ENCODE peak calls at places on chromosomes 12 and 14, in nine cellular contexts. One of them, this sample, is unnamed.

GRCh38 chr12:51517800-51518199 is 73.2 kb upstream of the SCN8A start:
- DNase-seq in dorsolateral prefrontal cortex: no peak
- DNase-seq in heart left ventricle: no peak
- DNase-seq in neuronal stem cell: no peak
- DNase-seq in Panc1: no peak
- DNase-seq in BJ: no peak
- DNase-seq in lower leg skin: no peak
- DNase-seq in CD8-positive, alpha-beta T cell: no peak
- DNase-seq in astrocyte: no peak
- DNase-seq in this sample: no peak

GRCh38 chr12:47768323-47768811 is 4.7 kb upstream of the SLC48A1 start:
- DNase-seq in BJ: no peak
- DNase-seq in neuronal stem cell: no peak
- DNase-seq in Panc1: no peak
- DNase-seq in heart left ventricle: no peak
- DNase-seq in CD8-positive, alpha-beta T cell: no peak
- DNase-seq in lower leg skin: no peak
- DNase-seq in dorsolateral prefrontal cortex: no peak
- DNase-seq in astrocyte: peak
- DNase-seq in this sample: no peak

GRCh38 chr14:53247596-53248370 is 94.7 kb upstream of the DDHD1 start:
- DNase-seq in dorsolateral prefrontal cortex: no peak
- DNase-seq in heart left ventricle: no peak
- DNase-seq in CD8-positive, alpha-beta T cell: no peak
- DNase-seq in astrocyte: no peak
- DNase-seq in lower leg skin: no peak
- DNase-seq in neuronal stem cell: no peak
- DNase-seq in Panc1: no peak
- DNase-seq in BJ: no peak
- DNase-seq in this sample: no peak

GRCh38 chr12:116714175-116714574 is 23.7 kb downstream of the SPRING1 start:
- DNase-seq in CD8-positive, alpha-beta T cell: no peak
- DNase-seq in lower leg skin: no peak
- DNase-seq in dorsolateral prefrontal cortex: no peak
- DNase-seq in Panc1: no peak
- DNase-seq in BJ: no peak
- DNase-seq in heart left ventricle: no peak
- DNase-seq in neuronal stem cell: no peak
- DNase-seq in astrocyte: no peak
- DNase-seq in this sample: peak

GRCh38 chr12:51341259-51342007 is 5.0 kb downstream of the CELA1 start:
- DNase-seq in Panc1: peak
- DNase-seq in heart left ventricle: peak
- DNase-seq in lower leg skin: peak
- DNase-seq in CD8-positive, alpha-beta T cell: peak
- DNase-seq in neuronal stem cell: peak
- DNase-seq in BJ: peak
- DNase-seq in astrocyte: peak
- DNase-seq in dorsolateral prefrontal cortex: no peak
- DNase-seq in this sample: peak

GRCh38 chr12:21151184-21151583 is 20.2 kb downstream of the SLCO1B1 start:
- DNase-seq in lower leg skin: no peak
- DNase-seq in astrocyte: no peak
- DNase-seq in dorsolateral prefrontal cortex: no peak
- DNase-seq in Panc1: no peak
- DNase-seq in CD8-positive, alpha-beta T cell: no peak
- DNase-seq in neuronal stem cell: no peak
- DNase-seq in heart left ventricle: no peak
- DNase-seq in BJ: no peak
- DNase-seq in this sample: no peak

GRCh38 chr12:76252031-76252430 is 96.2 kb downstream of the BBS10 start:
- DNase-seq in lower leg skin: no peak
- DNase-seq in dorsolateral prefrontal cortex: no peak
- DNase-seq in astrocyte: no peak
- DNase-seq in CD8-positive, alpha-beta T cell: no peak
- DNase-seq in heart left ventricle: no peak
- DNase-seq in Panc1: no peak
- DNase-seq in BJ: no peak
- DNase-seq in neuronal stem cell: no peak
- DNase-seq in this sample: no peak

GRCh38 chr12:4734625-4735196 is 14.5 kb downstream of the GALNT8 start:
- DNase-seq in lower leg skin: no peak
- DNase-seq in dorsolateral prefrontal cortex: no peak
- DNase-seq in Panc1: no peak
- DNase-seq in neuronal stem cell: no peak
- DNase-seq in astrocyte: no peak
- DNase-seq in BJ: no peak
- DNase-seq in CD8-positive, alpha-beta T cell: no peak
- DNase-seq in heart left ventricle: no peak
- DNase-seq in this sample: no peak

GRCh38 chr14:75859746-75860145 is 122.0 kb downstream of the TGFB3 start:
- DNase-seq in heart left ventricle: no peak
- DNase-seq in CD8-positive, alpha-beta T cell: no peak
- DNase-seq in neuronal stem cell: no peak
- DNase-seq in BJ: no peak
- DNase-seq in dorsolateral prefrontal cortex: no peak
- DNase-seq in lower leg skin: no peak
- DNase-seq in Panc1: no peak
- DNase-seq in astrocyte: no peak
- DNase-seq in this sample: no peak

GRCh38 chr14:75864352-75864751 is 117.4 kb downstream of the TGFB3 start:
- DNase-seq in dorsolateral prefrontal cortex: no peak
- DNase-seq in heart left ventricle: no peak
- DNase-seq in astrocyte: peak
- DNase-seq in CD8-positive, alpha-beta T cell: no peak
- DNase-seq in neuronal stem cell: no peak
- DNase-seq in BJ: no peak
- DNase-seq in Panc1: no peak
- DNase-seq in lower leg skin: no peak
- DNase-seq in this sample: peak

GRCh38 chr14:75858375-75858774 is 123.4 kb downstream of the TGFB3 start:
- DNase-seq in BJ: no peak
- DNase-seq in neuronal stem cell: no peak
- DNase-seq in Panc1: no peak
- DNase-seq in astrocyte: no peak
- DNase-seq in dorsolateral prefrontal cortex: no peak
- DNase-seq in heart left ventricle: no peak
- DNase-seq in lower leg skin: no peak
- DNase-seq in CD8-positive, alpha-beta T cell: no peak
- DNase-seq in this sample: no peak

GRCh38 chr14:75860561-75861160 is 121.1 kb downstream of the TGFB3 start:
- DNase-seq in heart left ventricle: no peak
- DNase-seq in Panc1: no peak
- DNase-seq in CD8-positive, alpha-beta T cell: no peak
- DNase-seq in neuronal stem cell: no peak
- DNase-seq in BJ: no peak
- DNase-seq in lower leg skin: no peak
- DNase-seq in astrocyte: no peak
- DNase-seq in dorsolateral prefrontal cortex: no peak
- DNase-seq in this sample: no peak

DNA sequence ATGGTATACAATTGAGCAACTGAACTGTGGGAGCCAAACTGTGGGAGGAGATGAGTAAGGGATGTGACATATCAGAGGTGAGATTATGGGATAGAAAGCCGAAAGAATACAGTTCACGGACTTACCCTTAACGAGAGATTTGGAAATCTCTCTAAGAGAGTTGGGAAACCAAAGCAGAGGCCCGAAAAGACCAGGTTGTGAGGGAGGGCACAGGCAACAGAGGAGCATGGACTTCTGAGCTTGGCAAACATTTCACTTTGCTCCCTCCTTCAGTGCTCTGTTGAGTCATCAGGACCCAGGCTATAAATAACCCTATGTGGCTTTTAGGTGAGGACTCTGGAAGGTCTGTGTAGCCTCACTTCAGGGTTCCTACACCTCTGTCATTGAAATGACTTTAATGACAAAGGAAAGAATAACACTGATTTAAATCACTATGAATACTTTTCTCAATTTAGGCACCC is 120.6 kb downstream of the TGFB3 start:
- DNase-seq in lower leg skin: no peak
- DNase-seq in Panc1: no peak
- DNase-seq in neuronal stem cell: no peak
- DNase-seq in dorsolateral prefrontal cortex: no peak
- DNase-seq in heart left ventricle: no peak
- DNase-seq in CD8-positive, alpha-beta T cell: no peak
- DNase-seq in BJ: no peak
- DNase-seq in astrocyte: peak
- DNase-seq in this sample: peak
- H3K4me3 ChIP-seq in lower leg skin: no peak
- H3K4me3 ChIP-seq in Panc1: no peak
- H3K4me3 ChIP-seq in neuronal stem cell: no peak
- H3K4me3 ChIP-seq in dorsolateral prefrontal cortex: no peak
- H3K4me3 ChIP-seq in heart left ventricle: no peak
- H3K4me3 ChIP-seq in CD8-positive, alpha-beta T cell: no peak
- H3K4me3 ChIP-seq in BJ: no peak
- H3K4me3 ChIP-seq in astrocyte: no peak
- H3K4me3 ChIP-seq in this sample: no peak

GRCh38 chr12:48999371-49000131 is at the start of gene DDN:
- DNase-seq in Panc1: no peak
- DNase-seq in lower leg skin: no peak
- DNase-seq in astrocyte: no peak
- DNase-seq in neuronal stem cell: no peak
- DNase-seq in dorsolateral prefrontal cortex: no peak
- DNase-seq in heart left ventricle: no peak
- DNase-seq in BJ: no peak
- DNase-seq in CD8-positive, alpha-beta T cell: no peak
- DNase-seq in this sample: peak

GRCh38 chr12:48998497-48999353 is 450 bp downstream of the DDN start:
- DNase-seq in dorsolateral prefrontal cortex: no peak
- DNase-seq in lower leg skin: no peak
- DNase-seq in neuronal stem cell: no peak
- DNase-seq in BJ: no peak
- DNase-seq in astrocyte: no peak
- DNase-seq in Panc1: no peak
- DNase-seq in heart left ventricle: no peak
- DNase-seq in CD8-positive, alpha-beta T cell: no peak
- DNase-seq in this sample: peak

GRCh38 chr12:48997719-48998496 is 1.3 kb downstream of the DDN start:
- DNase-seq in heart left ventricle: no peak
- DNase-seq in BJ: no peak
- DNase-seq in lower leg skin: no peak
- DNase-seq in CD8-positive, alpha-beta T cell: no peak
- DNase-seq in Panc1: no peak
- DNase-seq in dorsolateral prefrontal cortex: no peak
- DNase-seq in neuronal stem cell: no peak
- DNase-seq in astrocyte: no peak
- DNase-seq in this sample: no peak

GRCh38 chr12:48995061-48995879 is 3.9 kb downstream of the DDN start:
- DNase-seq in CD8-positive, alpha-beta T cell: no peak
- DNase-seq in lower leg skin: peak
- DNase-seq in dorsolateral prefrontal cortex: peak
- DNase-seq in heart left ventricle: peak
- DNase-seq in astrocyte: peak
- DNase-seq in Panc1: peak
- DNase-seq in BJ: no peak
- DNase-seq in neuronal stem cell: peak
- DNase-seq in this sample: peak

GRCh38 chr12:48996794-48997718 is 2.1 kb downstream of the DDN start:
- DNase-seq in CD8-positive, alpha-beta T cell: no peak
- DNase-seq in neuronal stem cell: no peak
- DNase-seq in dorsolateral prefrontal cortex: peak
- DNase-seq in heart left ventricle: peak
- DNase-seq in BJ: no peak
- DNase-seq in lower leg skin: peak
- DNase-seq in astrocyte: peak
- DNase-seq in Panc1: no peak
- DNase-seq in this sample: peak
- H3K4me3 ChIP-seq in CD8-positive, alpha-beta T cell: peak
- H3K4me3 ChIP-seq in neuronal stem cell: peak
- H3K4me3 ChIP-seq in dorsolateral prefrontal cortex: peak
- H3K4me3 ChIP-seq in heart left ventricle: peak
- H3K4me3 ChIP-seq in BJ: peak
- H3K4me3 ChIP-seq in lower leg skin: no peak
- H3K4me3 ChIP-seq in astrocyte: peak
- H3K4me3 ChIP-seq in Panc1: peak
- H3K4me3 ChIP-seq in this sample: peak

DNA sequence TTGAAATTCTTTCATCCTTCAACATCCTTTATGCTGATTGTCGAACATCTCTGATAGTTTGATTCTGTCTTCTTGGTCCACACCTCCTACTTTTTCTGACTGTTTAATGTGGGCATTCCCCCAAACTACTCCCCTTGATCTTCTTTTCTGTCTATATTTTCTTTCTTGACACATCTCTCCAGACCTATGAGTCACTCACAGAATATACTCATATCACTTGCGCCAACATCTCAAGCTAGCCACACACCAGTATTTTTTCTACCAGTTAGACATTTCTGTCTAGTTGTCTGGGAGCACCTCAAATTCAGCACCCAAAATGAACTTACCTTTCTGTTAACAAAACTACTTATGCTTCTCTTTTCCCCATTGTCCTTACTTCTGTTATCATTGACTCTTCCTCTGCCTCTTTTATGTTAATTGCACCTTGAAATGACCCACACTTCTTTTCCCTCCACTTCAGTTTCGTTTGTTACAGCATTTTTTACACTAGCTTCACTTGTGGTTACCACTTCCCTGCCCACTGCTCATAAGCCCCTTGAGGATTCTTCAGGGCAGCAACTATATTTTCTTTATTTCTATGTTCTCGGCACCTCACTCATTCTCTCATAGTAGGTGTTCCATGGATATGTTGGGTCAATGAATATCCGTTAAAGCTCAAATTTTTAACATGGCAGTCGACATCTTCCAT is 33.5 kb downstream of the TSHR start:
- DNase-seq in CD8-positive, alpha-beta T cell: no peak
- DNase-seq in neuronal stem cell: no peak
- DNase-seq in BJ: no peak
- DNase-seq in heart left ventricle: no peak
- DNase-seq in astrocyte: peak
- DNase-seq in dorsolateral prefrontal cortex: no peak
- DNase-seq in Panc1: no peak
- DNase-seq in lower leg skin: no peak
- DNase-seq in this sample: peak
- H3K4me3 ChIP-seq in CD8-positive, alpha-beta T cell: no peak
- H3K4me3 ChIP-seq in neuronal stem cell: no peak
- H3K4me3 ChIP-seq in BJ: no peak
- H3K4me3 ChIP-seq in heart left ventricle: no peak
- H3K4me3 ChIP-seq in astrocyte: no peak
- H3K4me3 ChIP-seq in dorsolateral prefrontal cortex: no peak
- H3K4me3 ChIP-seq in Panc1: no peak
- H3K4me3 ChIP-seq in lower leg skin: no peak
- H3K4me3 ChIP-seq in this sample: no peak

DNA sequence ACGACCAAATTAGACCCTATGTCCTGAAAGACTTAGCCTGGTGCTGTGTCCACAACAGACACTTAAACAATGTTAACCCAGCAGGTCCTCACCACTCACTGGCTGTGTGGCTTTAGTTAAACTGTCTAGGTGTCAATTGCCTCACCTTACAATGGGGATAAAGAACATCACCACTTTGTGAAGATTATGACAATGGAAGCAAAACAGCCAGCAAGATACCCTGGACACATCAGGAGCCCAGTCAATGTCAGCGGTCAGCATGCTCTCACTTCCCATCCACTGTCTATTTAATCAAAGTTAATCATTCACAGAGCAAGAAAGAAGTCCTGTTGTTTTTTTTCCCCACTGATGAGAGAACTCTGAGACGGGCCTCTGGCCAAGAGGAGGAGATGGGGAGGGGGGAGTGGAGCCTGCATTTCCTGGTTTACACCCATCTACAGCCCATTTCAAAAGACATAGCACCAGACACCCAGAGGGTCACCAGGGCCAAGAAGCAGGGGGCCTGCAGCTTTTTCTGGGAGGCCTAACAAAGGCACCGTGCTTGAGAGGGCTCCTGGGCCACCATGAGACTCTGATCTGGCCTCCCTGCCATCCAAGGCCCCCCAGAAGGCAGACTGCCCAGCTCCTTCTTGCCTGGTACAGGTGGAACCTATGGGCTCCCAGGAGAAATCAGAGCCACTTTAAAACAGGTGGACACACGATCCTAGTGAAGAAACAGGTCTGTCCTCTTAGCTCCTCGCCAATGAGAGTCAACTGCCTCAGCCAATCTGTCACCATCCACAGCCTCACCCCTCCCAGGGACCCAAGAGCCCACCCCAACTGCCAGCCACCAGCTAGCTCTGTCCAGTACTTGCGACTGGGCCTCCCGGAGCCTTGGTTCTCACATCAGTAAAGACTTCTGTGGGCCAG is 40.3 kb downstream of the ACTN1 start:
- DNase-seq in lower leg skin: no peak
- DNase-seq in BJ: no peak
- DNase-seq in CD8-positive, alpha-beta T cell: no peak
- DNase-seq in astrocyte: no peak
- DNase-seq in heart left ventricle: no peak
- DNase-seq in neuronal stem cell: no peak
- DNase-seq in Panc1: no peak
- DNase-seq in dorsolateral prefrontal cortex: no peak
- DNase-seq in this sample: peak
- H3K4me3 ChIP-seq in lower leg skin: no peak
- H3K4me3 ChIP-seq in BJ: no peak
- H3K4me3 ChIP-seq in CD8-positive, alpha-beta T cell: no peak
- H3K4me3 ChIP-seq in astrocyte: no peak
- H3K4me3 ChIP-seq in heart left ventricle: no peak
- H3K4me3 ChIP-seq in neuronal stem cell: no peak
- H3K4me3 ChIP-seq in Panc1: no peak
- H3K4me3 ChIP-seq in dorsolateral prefrontal cortex: no peak
- H3K4me3 ChIP-seq in this sample: no peak

This sample was measured in cardiac fibroblast.